ENCODE peak calls at places on chromosome 17, in five cellular contexts. W is body of pancreas, V is DND-41, H is RWPE2, U is Peyer's patch. S is an unnamed sample.

GRCh38 chr17:79980246-79981043 is 55.2 kb downstream of the TBC1D16 start:
- DNase-seq in V (no peak), W (peak), U (no peak), H (peak), S (no peak)

GRCh38 chr17:69450857-69451410 is 36.4 kb downstream of the MAP2K6 start:
- DNase-seq in W (no peak), H (no peak), U (no peak), V (no peak), S (no peak)

GRCh38 chr17:39636927-39637736 is at the start of gene STARD3:
- DNase-seq in H (peak), W (peak), V (peak), U (peak), S (peak)

GRCh38 chr17:58329035-58329807 is 626 bp upstream of the TSPOAP1 start:
- DNase-seq in V (peak), U (peak), W (no peak), H (no peak), S (peak)

GRCh38 chr17:36665417-36665816 is 64.0 kb downstream of the MRM1 start:
- DNase-seq in V (no peak), W (no peak), H (no peak), U (no peak), S (no peak)

GRCh38 chr17:55762086-55762858 is 11.4 kb downstream of the PCTP start:
- DNase-seq in H (no peak), W (no peak), U (no peak), V (no peak), S (no peak)

GRCh38 chr17:77354721-77355455 is 214.1 kb downstream of the SEC14L1 start:
- DNase-seq in U (peak), W (peak), H (no peak), V (no peak), S (peak)

GRCh38 chr17:15091825-15092224 is 173.3 kb downstream of the PMP22 start:
- DNase-seq in V (no peak), H (no peak), W (no peak), U (no peak), S (no peak)

GRCh38 chr17:74484066-74484465 is 17.6 kb downstream of the CD300A start:
- DNase-seq in U (no peak), H (no peak), W (no peak), V (no peak), S (no peak)

GRCh38 chr17:5485270-5486205 is at the start of gene DERL2:
- DNase-seq in V (no peak), H (no peak), U (no peak), W (no peak), S (no peak)

GRCh38 chr17:19770985-19771710 is 23.1 kb upstream of the ALDH3A1 start:
- DNase-seq in V (no peak), H (no peak), U (no peak), W (no peak), S (no peak)

GRCh38 chr17:65401581-65401980 is 159.9 kb downstream of the AXIN2 start:
- DNase-seq in W (no peak), V (no peak), U (no peak), H (no peak), S (no peak)

GRCh38 chr17:59525668-59526067 is 39.7 kb upstream of the DHX40 start:
- DNase-seq in V (no peak), U (no peak), H (no peak), W (no peak), S (no peak)

GRCh38 chr17:38881600-38882191 is 11.8 kb downstream of the LASP1 start:
- DNase-seq in W (no peak), V (no peak), H (no peak), U (no peak), S (peak)

GRCh38 chr17:59763861-59764260 is 56.4 kb downstream of the VMP1 start:
- DNase-seq in V (no peak), H (no peak), W (no peak), U (no peak), S (no peak)

DNA sequence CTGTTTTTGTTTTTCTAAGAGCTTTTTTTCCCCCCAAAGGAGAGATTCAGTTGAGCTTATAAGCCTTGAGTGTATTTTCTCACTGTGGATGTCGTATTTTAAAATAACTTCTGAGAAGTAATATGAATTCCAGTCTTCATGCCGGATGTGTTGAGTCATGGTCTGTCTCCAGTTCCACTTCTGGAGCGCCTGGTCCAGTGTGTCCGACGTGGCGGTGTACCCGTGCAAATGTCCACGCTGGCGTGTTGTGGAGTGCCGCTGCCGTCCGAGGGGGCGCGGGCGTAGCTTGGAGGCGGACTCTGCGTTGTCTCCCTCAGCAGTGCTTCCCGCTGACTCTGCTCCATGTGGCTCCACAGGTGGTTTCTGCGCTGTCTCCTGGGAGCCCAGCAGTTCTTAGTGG is 60.9 kb upstream of the ZNF750 start:
- DNase-seq in U (no peak), V (no peak), W (no peak), H (no peak), S (no peak)
- H3K4me3 ChIP-seq in U (no peak), V (no peak), W (no peak), H (no peak), S (no peak)

GRCh38 chr17:57068707-57069106 is 16.3 kb upstream of the AKAP1 start:
- DNase-seq in U (no peak), W (no peak), V (no peak), H (no peak), S (no peak)

GRCh38 chr17:57073626-57074025 is 11.4 kb upstream of the AKAP1 start:
- DNase-seq in H (no peak), V (no peak), U (no peak), W (no peak), S (no peak)

GRCh38 chr17:57075193-57075592 is 9.9 kb upstream of the AKAP1 start:
- DNase-seq in W (no peak), V (no peak), U (no peak), H (no peak), S (no peak)

GRCh38 chr17:57075785-57076184 is 9.3 kb upstream of the AKAP1 start:
- DNase-seq in W (no peak), U (no peak), H (no peak), V (no peak), S (no peak)

GRCh38 chr17:57071991-57072944 is 12.8 kb upstream of the AKAP1 start:
- DNase-seq in H (no peak), U (no peak), W (no peak), V (no peak), S (no peak)
- H3K27ac ChIP-seq in H (no peak), U (no peak), W (no peak), V (no peak), S (no peak)

GRCh38 chr17:34519286-34519685 is 60.1 kb upstream of the TMEM132E start:
- DNase-seq in U (no peak), W (no peak), H (no peak), V (peak), S (no peak)
- TF ChIP-seq CTCF in U (no peak), W (no peak), H (no peak), V (peak), S (peak)

GRCh38 chr17:28864991-28865849 is 10.4 kb downstream of the ERAL1 start:
- DNase-seq in U (no peak), V (no peak), H (no peak), W (no peak), S (no peak)

GRCh38 chr17:28861393-28862203 is 6.8 kb downstream of the ERAL1 start:
- DNase-seq in W (no peak), H (no peak), V (no peak), U (no peak), S (no peak)

GRCh38 chr17:28862497-28862896 is 7.7 kb downstream of the ERAL1 start:
- DNase-seq in H (no peak), V (no peak), W (no peak), U (no peak), S (no peak)

GRCh38 chr17:28857848-28858360 is 3.1 kb downstream of the ERAL1 start:
- DNase-seq in V (no peak), W (no peak), H (no peak), U (no peak), S (no peak)

GRCh38 chr17:28860363-28860808 is 5.6 kb downstream of the ERAL1 start:
- DNase-seq in H (no peak), U (no peak), W (no peak), V (no peak), S (no peak)
- H3K4me3 ChIP-seq in H (no peak), U (no peak), W (no peak), V (no peak), S (no peak)

DNA sequence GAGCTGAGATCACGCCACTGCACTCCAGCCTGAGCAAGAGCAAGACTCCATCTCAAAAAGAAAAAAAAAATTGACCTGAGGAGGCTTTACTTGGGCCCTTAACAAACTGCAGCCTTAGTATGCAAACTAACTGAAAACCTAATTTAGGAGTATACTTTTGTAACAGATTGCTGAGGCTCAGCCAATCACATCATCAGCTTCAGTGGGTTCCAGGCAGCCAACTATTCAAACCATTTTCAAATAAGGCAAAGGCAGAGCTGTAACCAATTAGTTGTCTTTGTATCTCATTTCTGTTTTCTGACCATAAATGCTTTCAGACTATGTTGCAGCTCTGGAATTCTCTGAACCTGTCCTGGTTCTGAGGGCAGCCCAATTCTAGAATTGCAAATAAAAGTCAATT is 23.9 kb downstream of the RAD51D start:
- DNase-seq in W (no peak), V (no peak), U (no peak), H (no peak), S (no peak)
- H3K27ac ChIP-seq in W (no peak), V (no peak), U (no peak), H (no peak), S (no peak)

DNA sequence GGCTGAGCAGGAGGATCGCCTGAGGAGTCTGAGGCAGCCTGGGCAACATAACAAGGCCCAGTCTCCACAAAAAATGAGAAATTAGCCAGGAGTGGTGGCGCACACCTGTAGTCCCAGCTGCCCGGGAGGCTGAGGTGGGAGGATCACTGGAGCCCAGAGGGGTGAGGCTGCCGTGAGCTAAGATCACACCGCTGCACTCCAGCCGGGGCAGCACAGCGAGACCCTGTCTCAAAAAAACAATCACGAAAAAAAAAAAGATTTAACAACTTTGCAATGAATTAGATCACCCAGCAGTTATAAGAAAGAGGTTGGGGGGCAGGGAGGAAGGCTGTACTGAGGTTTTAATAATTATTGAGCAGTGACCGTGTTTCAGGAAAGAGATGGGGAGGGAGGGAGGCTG is 49.4 kb downstream of the RPH3AL start:
- DNase-seq in U (no peak), W (no peak), V (no peak), H (peak), S (no peak)
- TF ChIP-seq CTCF in U (no peak), W (no peak), V (no peak), H (no peak), S (no peak)

GRCh38 chr17:28985950-28986713 is 19.7 kb downstream of the SEZ6 start:
- DNase-seq in H (no peak), U (no peak), V (no peak), W (no peak), S (no peak)
- H3K4me3 ChIP-seq in H (no peak), U (no peak), V (no peak), W (no peak), S (no peak)

DNA sequence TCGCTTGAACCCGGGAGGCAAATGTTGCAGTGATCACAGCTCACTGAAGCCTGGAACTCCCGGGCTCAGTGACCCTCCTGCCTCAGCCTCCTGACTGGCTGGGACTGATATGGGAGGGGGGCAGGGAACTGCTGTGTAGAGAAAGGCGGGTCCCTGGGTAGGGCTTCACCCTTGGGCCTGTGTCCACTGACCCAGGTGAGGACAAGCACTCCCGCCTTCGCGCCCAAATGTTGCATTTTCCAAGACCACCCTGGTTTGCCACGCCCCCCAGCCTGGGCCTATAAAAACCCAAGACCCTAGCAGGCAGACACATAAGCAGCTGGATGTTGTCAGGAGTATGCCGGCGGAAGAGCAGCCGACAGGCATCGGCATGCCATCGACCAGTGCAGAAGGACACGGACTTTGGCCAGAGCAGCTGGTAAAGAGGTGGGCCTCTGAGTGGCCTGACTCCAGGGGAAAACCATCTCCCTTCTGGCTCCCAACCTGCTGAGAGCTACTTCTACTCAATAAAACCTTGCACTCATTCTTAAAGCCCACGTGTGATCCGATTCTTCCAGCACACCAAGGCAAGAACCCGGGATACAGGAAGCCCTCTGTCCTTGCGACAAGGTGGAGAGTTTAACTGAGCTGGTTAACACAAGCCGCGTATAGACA is 19.1 kb downstream of the SMYD4 start:
- DNase-seq in W (no peak), V (no peak), H (no peak), U (no peak), S (no peak)
- H3K27ac ChIP-seq in W (no peak), V (no peak), H (no peak), U (peak), S (no peak)

S was measured in left ventricle myocardium inferior.